ENCODE peak calls at places on chromosome 16, in six cellular contexts. One of them, this sample, is unnamed.

GRCh38 chr16:84699147-84699711 is 571 bp upstream of the USP10 start:
- DNase-seq in neural progenitor cell: no peak
- DNase-seq in dorsolateral prefrontal cortex: no peak
- DNase-seq in heart left ventricle: no peak
- DNase-seq in fibroblast of lung: no peak
- DNase-seq in foreskin fibroblast: no peak
- DNase-seq in this sample: no peak

GRCh38 chr16:17161034-17161433 is 309.7 kb downstream of the XYLT1 start:
- DNase-seq in heart left ventricle: no peak
- DNase-seq in fibroblast of lung: no peak
- DNase-seq in neural progenitor cell: peak; percentile 94
- DNase-seq in foreskin fibroblast: no peak
- DNase-seq in dorsolateral prefrontal cortex: no peak
- DNase-seq in this sample: no peak

GRCh38 chr16:69310479-69311114 is 553 bp upstream of the VPS4A start:
- DNase-seq in heart left ventricle: no peak
- DNase-seq in fibroblast of lung: no peak
- DNase-seq in foreskin fibroblast: no peak
- DNase-seq in neural progenitor cell: no peak
- DNase-seq in dorsolateral prefrontal cortex: no peak
- DNase-seq in this sample: no peak

GRCh38 chr16:69325784-69326171 is 4.6 kb downstream of the PDF start:
- DNase-seq in dorsolateral prefrontal cortex: no peak
- DNase-seq in fibroblast of lung: no peak
- DNase-seq in neural progenitor cell: no peak
- DNase-seq in heart left ventricle: no peak
- DNase-seq in foreskin fibroblast: no peak
- DNase-seq in this sample: no peak

GRCh38 chr16:73052441-73053030 is 4.6 kb upstream of the ZFHX3 start:
- DNase-seq in foreskin fibroblast: no peak
- DNase-seq in fibroblast of lung: no peak
- DNase-seq in heart left ventricle: no peak
- DNase-seq in neural progenitor cell: peak; percentile 72
- DNase-seq in dorsolateral prefrontal cortex: no peak
- DNase-seq in this sample: no peak

GRCh38 chr16:11316331-11317015 is 28.8 kb upstream of the RMI2 start:
- DNase-seq in heart left ventricle: no peak
- DNase-seq in dorsolateral prefrontal cortex: no peak
- DNase-seq in fibroblast of lung: peak; percentile 59
- DNase-seq in neural progenitor cell: peak; percentile 71
- DNase-seq in foreskin fibroblast: no peak
- DNase-seq in this sample: no peak

GRCh38 chr16:67260426-67261063 is 11.8 kb downstream of the SLC9A5 start:
- DNase-seq in foreskin fibroblast: peak; percentile 87
- DNase-seq in dorsolateral prefrontal cortex: no peak
- DNase-seq in heart left ventricle: no peak
- DNase-seq in fibroblast of lung: peak; percentile 56
- DNase-seq in neural progenitor cell: peak; percentile 64
- DNase-seq in this sample: peak; percentile 19

GRCh38 chr16:11107781-11108465 is 148.1 kb downstream of the SOCS1 start:
- DNase-seq in neural progenitor cell: no peak
- DNase-seq in dorsolateral prefrontal cortex: no peak
- DNase-seq in fibroblast of lung: peak; percentile 88
- DNase-seq in heart left ventricle: no peak
- DNase-seq in foreskin fibroblast: peak; percentile 52
- DNase-seq in this sample: no peak

GRCh38 chr16:72722552-72722951 is 325.4 kb downstream of the ZFHX3 start:
- DNase-seq in heart left ventricle: no peak
- DNase-seq in foreskin fibroblast: no peak
- DNase-seq in fibroblast of lung: no peak
- DNase-seq in dorsolateral prefrontal cortex: no peak
- DNase-seq in neural progenitor cell: peak; percentile 71
- DNase-seq in this sample: no peak

GRCh38 chr16:54342966-54343365 is 56.4 kb upstream of the IRX3 start:
- DNase-seq in foreskin fibroblast: peak; percentile 24
- DNase-seq in neural progenitor cell: no peak
- DNase-seq in fibroblast of lung: peak; percentile 44
- DNase-seq in heart left ventricle: no peak
- DNase-seq in dorsolateral prefrontal cortex: no peak
- DNase-seq in this sample: no peak

GRCh38 chr16:2707368-2708289 is 12.4 kb downstream of the PRSS27 start:
- DNase-seq in neural progenitor cell: no peak
- DNase-seq in heart left ventricle: no peak
- DNase-seq in foreskin fibroblast: no peak
- DNase-seq in dorsolateral prefrontal cortex: peak; percentile 57
- DNase-seq in fibroblast of lung: no peak
- DNase-seq in this sample: no peak

GRCh38 chr16:27828671-27829070 is 234.8 kb downstream of the GSG1L start:
- DNase-seq in fibroblast of lung: no peak
- DNase-seq in neural progenitor cell: no peak
- DNase-seq in heart left ventricle: no peak
- DNase-seq in foreskin fibroblast: no peak
- DNase-seq in dorsolateral prefrontal cortex: peak; percentile 10
- DNase-seq in this sample: no peak

GRCh38 chr16:17470871-17471744 is at the start of gene XYLT1:
- DNase-seq in neural progenitor cell: peak; percentile 83
- DNase-seq in fibroblast of lung: peak; percentile 96
- DNase-seq in dorsolateral prefrontal cortex: peak; percentile 71
- DNase-seq in heart left ventricle: peak; percentile 46
- DNase-seq in foreskin fibroblast: peak; percentile 98
- DNase-seq in this sample: peak; percentile 86

GRCh38 chr16:21277045-21277926 is 804 bp downstream of the CRYM start:
- DNase-seq in neural progenitor cell: no peak
- DNase-seq in heart left ventricle: no peak
- DNase-seq in fibroblast of lung: no peak
- DNase-seq in foreskin fibroblast: no peak
- DNase-seq in dorsolateral prefrontal cortex: no peak
- DNase-seq in this sample: no peak

GRCh38 chr16:29820730-29821662 is 734 bp downstream of the MVP start:
- DNase-seq in heart left ventricle: peak; percentile 37
- DNase-seq in dorsolateral prefrontal cortex: no peak
- DNase-seq in neural progenitor cell: no peak
- DNase-seq in fibroblast of lung: no peak
- DNase-seq in foreskin fibroblast: peak; percentile 71
- DNase-seq in this sample: no peak

GRCh38 chr16:84367297-84367680 is 1.0 kb upstream of the ATP2C2 start:
- DNase-seq in heart left ventricle: no peak
- DNase-seq in neural progenitor cell: no peak
- DNase-seq in fibroblast of lung: no peak
- DNase-seq in foreskin fibroblast: no peak
- DNase-seq in dorsolateral prefrontal cortex: no peak
- DNase-seq in this sample: no peak

GRCh38 chr16:10277597-10277996 is 95.4 kb upstream of the GRIN2A start:
- DNase-seq in fibroblast of lung: no peak
- DNase-seq in heart left ventricle: no peak
- DNase-seq in neural progenitor cell: no peak
- DNase-seq in dorsolateral prefrontal cortex: no peak
- DNase-seq in foreskin fibroblast: no peak
- DNase-seq in this sample: no peak

GRCh38 chr16:4015275-4015990 is 100.8 kb downstream of the ADCY9 start:
- DNase-seq in heart left ventricle: no peak
- DNase-seq in dorsolateral prefrontal cortex: no peak
- DNase-seq in foreskin fibroblast: no peak
- DNase-seq in neural progenitor cell: no peak
- DNase-seq in fibroblast of lung: peak; percentile 49
- DNase-seq in this sample: no peak
- H3K4me3 ChIP-seq in heart left ventricle: no peak overlapping the region
- H3K4me3 ChIP-seq in dorsolateral prefrontal cortex: no peak overlapping the region
- H3K4me3 ChIP-seq in foreskin fibroblast: no peak overlapping the region
- H3K4me3 ChIP-seq in neural progenitor cell: no peak overlapping the region
- H3K4me3 ChIP-seq in fibroblast of lung: no peak overlapping the region
- H3K4me3 ChIP-seq in this sample: no peak overlapping the region

GRCh38 chr16:16096161-16096857 is 127.0 kb downstream of the ABCC6 start:
- DNase-seq in dorsolateral prefrontal cortex: no peak
- DNase-seq in heart left ventricle: peak; percentile 18
- DNase-seq in foreskin fibroblast: peak; percentile 71
- DNase-seq in fibroblast of lung: peak; percentile 89
- DNase-seq in neural progenitor cell: peak; percentile 18
- DNase-seq in this sample: peak; percentile 41
- TF ChIP-seq CTCF in dorsolateral prefrontal cortex: no peak
- TF ChIP-seq CTCF in heart left ventricle: no peak
- TF ChIP-seq CTCF in foreskin fibroblast: peak; percentile 46
- TF ChIP-seq CTCF in fibroblast of lung: peak; percentile 49
- TF ChIP-seq CTCF in neural progenitor cell: peak; percentile 46
- TF ChIP-seq CTCF in this sample: peak; percentile 39

GRCh38 chr16:49594706-49595534 is 221.3 kb downstream of the C16orf78 start:
- DNase-seq in foreskin fibroblast: no peak
- DNase-seq in neural progenitor cell: no peak
- DNase-seq in fibroblast of lung: no peak
- DNase-seq in heart left ventricle: no peak
- DNase-seq in dorsolateral prefrontal cortex: peak; percentile 11
- DNase-seq in this sample: no peak

GRCh38 chr16:49597796-49598195 is 224.2 kb downstream of the C16orf78 start:
- DNase-seq in foreskin fibroblast: no peak
- DNase-seq in dorsolateral prefrontal cortex: no peak
- DNase-seq in neural progenitor cell: no peak
- DNase-seq in fibroblast of lung: no peak
- DNase-seq in heart left ventricle: no peak
- DNase-seq in this sample: no peak

GRCh38 chr16:49596699-49597291 is 223.2 kb downstream of the C16orf78 start:
- DNase-seq in heart left ventricle: no peak
- DNase-seq in neural progenitor cell: no peak
- DNase-seq in foreskin fibroblast: no peak
- DNase-seq in fibroblast of lung: no peak
- DNase-seq in dorsolateral prefrontal cortex: peak; percentile 30
- DNase-seq in this sample: no peak

GRCh38 chr16:49598386-49599170 is 225.0 kb downstream of the C16orf78 start:
- DNase-seq in dorsolateral prefrontal cortex: peak; percentile 12
- DNase-seq in foreskin fibroblast: no peak
- DNase-seq in neural progenitor cell: no peak
- DNase-seq in fibroblast of lung: no peak
- DNase-seq in heart left ventricle: no peak
- DNase-seq in this sample: no peak

DNA sequence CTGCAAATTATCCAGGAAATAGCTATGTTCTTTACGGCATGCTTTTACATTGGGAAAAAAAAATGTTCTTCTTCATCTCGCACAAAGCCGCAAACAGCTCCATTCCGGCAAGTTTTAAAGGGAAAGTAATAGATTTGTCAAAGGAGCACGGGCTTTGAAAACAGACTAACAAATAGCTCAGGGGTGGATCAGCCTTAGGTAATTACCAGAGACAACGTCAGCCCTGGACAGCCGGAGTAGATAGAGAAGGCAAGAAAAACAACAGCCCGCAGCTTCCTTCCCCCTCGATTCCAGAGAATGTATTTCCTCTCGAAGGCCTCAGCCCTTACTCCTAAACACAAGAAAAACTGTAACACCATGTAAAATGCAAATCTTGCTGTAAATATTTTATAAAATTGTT is 222.5 kb downstream of the C16orf78 start:
- DNase-seq in dorsolateral prefrontal cortex: peak; percentile 15
- DNase-seq in fibroblast of lung: peak; percentile 39
- DNase-seq in foreskin fibroblast: no peak
- DNase-seq in neural progenitor cell: peak; percentile 64
- DNase-seq in heart left ventricle: no peak
- DNase-seq in this sample: no peak
- H3K4me3 ChIP-seq in dorsolateral prefrontal cortex: no peak overlapping the region
- H3K4me3 ChIP-seq in fibroblast of lung: peak overlapping the region; percentile 27
- H3K4me3 ChIP-seq in foreskin fibroblast: no peak overlapping the region
- H3K4me3 ChIP-seq in neural progenitor cell: no peak overlapping the region
- H3K4me3 ChIP-seq in heart left ventricle: peak overlapping the region; percentile 16
- H3K4me3 ChIP-seq in this sample: no peak overlapping the region

GRCh38 chr16:57663917-57664661 is 4.0 kb upstream of the ADGRG3 start:
- DNase-seq in dorsolateral prefrontal cortex: no peak
- DNase-seq in neural progenitor cell: no peak
- DNase-seq in foreskin fibroblast: no peak
- DNase-seq in heart left ventricle: no peak
- DNase-seq in fibroblast of lung: no peak
- DNase-seq in this sample: no peak
- TF ChIP-seq CTCF in dorsolateral prefrontal cortex: no peak
- TF ChIP-seq CTCF in neural progenitor cell: no peak
- TF ChIP-seq CTCF in foreskin fibroblast: no peak
- TF ChIP-seq CTCF in heart left ventricle: no peak
- TF ChIP-seq CTCF in fibroblast of lung: no peak
- TF ChIP-seq CTCF in this sample: peak; percentile 1

GRCh38 chr16:52545544-52546262 is 1.2 kb downstream of the TOX3 start:
- DNase-seq in foreskin fibroblast: no peak
- DNase-seq in dorsolateral prefrontal cortex: no peak
- DNase-seq in heart left ventricle: no peak
- DNase-seq in fibroblast of lung: no peak
- DNase-seq in neural progenitor cell: peak; percentile 54
- DNase-seq in this sample: no peak
- H3K4me3 ChIP-seq in foreskin fibroblast: no peak overlapping the region
- H3K4me3 ChIP-seq in dorsolateral prefrontal cortex: peak overlapping the region; percentile 57
- H3K4me3 ChIP-seq in heart left ventricle: peak overlapping the region; percentile 32
- H3K4me3 ChIP-seq in fibroblast of lung: no peak overlapping the region
- H3K4me3 ChIP-seq in neural progenitor cell: peak overlapping the region; percentile 86
- H3K4me3 ChIP-seq in this sample: no peak overlapping the region

DNA sequence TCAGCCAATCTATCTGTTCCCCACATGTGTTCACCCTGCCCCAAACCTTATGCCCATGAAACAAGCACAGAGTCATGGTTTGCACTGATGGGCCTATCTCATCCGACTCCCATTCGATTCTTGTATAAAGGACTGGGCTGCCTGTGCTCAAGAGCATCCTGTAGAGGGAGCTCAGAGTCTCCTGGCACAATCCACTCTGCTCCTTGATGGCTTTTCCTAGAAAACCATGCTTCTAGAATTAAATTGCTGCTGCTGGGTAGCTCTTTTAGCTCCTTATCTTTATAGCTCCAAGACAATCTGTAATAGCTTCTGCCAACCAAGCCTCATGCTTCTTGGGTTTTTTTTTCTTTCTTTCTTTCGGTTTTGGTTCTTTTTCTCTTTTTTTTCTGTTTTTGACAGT is 9.7 kb downstream of the ZNF19 start:
- DNase-seq in heart left ventricle: no peak
- DNase-seq in dorsolateral prefrontal cortex: no peak
- DNase-seq in neural progenitor cell: peak; percentile 60
- DNase-seq in foreskin fibroblast: peak; percentile 53
- DNase-seq in fibroblast of lung: no peak
- DNase-seq in this sample: no peak
- TF ChIP-seq CTCF in heart left ventricle: no peak
- TF ChIP-seq CTCF in dorsolateral prefrontal cortex: peak; percentile 13
- TF ChIP-seq CTCF in neural progenitor cell: peak; percentile 66
- TF ChIP-seq CTCF in foreskin fibroblast: peak; percentile 40
- TF ChIP-seq CTCF in fibroblast of lung: peak; percentile 22
- TF ChIP-seq CTCF in this sample: peak; percentile 38

GRCh38 chr16:86512860-86513470 is 2.6 kb downstream of the FOXF1 start:
- DNase-seq in neural progenitor cell: no peak
- DNase-seq in heart left ventricle: no peak
- DNase-seq in fibroblast of lung: no peak
- DNase-seq in dorsolateral prefrontal cortex: no peak
- DNase-seq in foreskin fibroblast: no peak
- DNase-seq in this sample: no peak
- H3K4me3 ChIP-seq in neural progenitor cell: no peak overlapping the region
- H3K4me3 ChIP-seq in heart left ventricle: no peak overlapping the region
- H3K4me3 ChIP-seq in fibroblast of lung: peak overlapping the region; percentile 99
- H3K4me3 ChIP-seq in dorsolateral prefrontal cortex: peak overlapping the region; percentile 24
- H3K4me3 ChIP-seq in foreskin fibroblast: peak overlapping the region; percentile 63
- H3K4me3 ChIP-seq in this sample: peak overlapping the region; percentile 64

GRCh38 chr16:70602831-70603230 is 43.5 kb upstream of the IL34 start:
- DNase-seq in dorsolateral prefrontal cortex: no peak
- DNase-seq in neural progenitor cell: no peak
- DNase-seq in heart left ventricle: no peak
- DNase-seq in fibroblast of lung: no peak
- DNase-seq in foreskin fibroblast: no peak
- DNase-seq in this sample: no peak
- TF ChIP-seq CTCF in dorsolateral prefrontal cortex: no peak
- TF ChIP-seq CTCF in neural progenitor cell: no peak
- TF ChIP-seq CTCF in heart left ventricle: no peak
- TF ChIP-seq CTCF in fibroblast of lung: no peak
- TF ChIP-seq CTCF in foreskin fibroblast: no peak
- TF ChIP-seq CTCF in this sample: no peak

This sample was measured in AG04449.